ENCODE peak calls at places on chromosomes 2 and 18, in nine cellular contexts. P is sigmoid colon, H is K562, K is A549, G is ovary, X is HepG2, Y is H1, Z is stomach, O is suprapubic skin. E is an unnamed sample.

GRCh38 chr2:40260437-40260836 is 191.5 kb downstream of the SLC8A1 start:
- DNase-seq in K (no peak), P (no peak), X (no peak), H (no peak), O (no peak), Z (no peak), G (no peak), Y (no peak), E (no peak)

GRCh38 chr2:116696223-116696622 is 1118.3 kb upstream of the DDX18 start:
- DNase-seq in X (no peak), Y (no peak), O (no peak), G (no peak), K (peak; percentile 1), Z (no peak), H (no peak), P (no peak), E (no peak)

GRCh38 chr18:75244336-75244735 is 33.7 kb downstream of the TSHZ1 start:
- DNase-seq in K (peak; percentile 9), Y (peak; percentile 7), P (no peak), X (peak; percentile 21), H (peak; percentile 28), O (no peak), Z (no peak), G (no peak), E (no peak)

GRCh38 chr2:13218205-13218604 is 501.5 kb downstream of the TRIB2 start:
- DNase-seq in O (no peak), Z (no peak), Y (no peak), K (no peak), X (no peak), H (no peak), P (no peak), G (no peak), E (no peak)

GRCh38 chr2:31275976-31276375 is 42.0 kb downstream of the EHD3 start:
- DNase-seq in P (no peak), Z (no peak), K (no peak), G (no peak), Y (no peak), H (no peak), X (no peak), O (no peak), E (no peak)

GRCh38 chr2:106053116-106053515 is 141.0 kb downstream of the UXS1 start:
- DNase-seq in O (no peak), G (no peak), X (no peak), K (no peak), Z (no peak), H (no peak), P (no peak), Y (no peak), E (no peak)

GRCh38 chr18:2961828-2962227 is 51.1 kb downstream of the LPIN2 start:
- DNase-seq in H (no peak), O (no peak), P (no peak), K (no peak), G (no peak), Y (no peak), Z (no peak), X (no peak), E (no peak)

GRCh38 chr2:224987733-224988132 is 54.5 kb downstream of the DOCK10 start:
- DNase-seq in Z (no peak), P (no peak), H (no peak), Y (no peak), G (no peak), K (no peak), X (no peak), O (no peak), E (no peak)

GRCh38 chr2:33706410-33706809 is 107.3 kb upstream of the FAM98A start:
- DNase-seq in P (no peak), Z (no peak), Y (no peak), K (no peak), G (no peak), X (no peak), O (no peak), H (no peak), E (no peak)

GRCh38 chr18:12377556-12378553 is 828 bp upstream of the AFG3L2 start:
- DNase-seq in Y (no peak), G (no peak), H (peak; percentile 7), O (no peak), P (no peak), Z (no peak), K (no peak), X (no peak), E (no peak)

GRCh38 chr2:222320441-222321395 is 21.9 kb upstream of the PAX3 start:
- DNase-seq in X (no peak), K (no peak), P (no peak), Z (no peak), Y (no peak), G (no peak), O (no peak), H (no peak), E (no peak)

GRCh38 chr2:74199871-74200305 is 1.5 kb downstream of the MTHFD2 start:
- DNase-seq in H (no peak), G (no peak), Y (no peak), P (no peak), Z (no peak), X (no peak), O (no peak), K (no peak), E (no peak)

GRCh38 chr2:71747573-71747972 is 294.2 kb downstream of the DYSF start:
- DNase-seq in Y (no peak), K (no peak), H (no peak), O (no peak), X (no peak), G (no peak), P (no peak), Z (no peak), E (no peak)

GRCh38 chr18:28650860-28651259 is 473.9 kb upstream of the CDH2 start:
- DNase-seq in X (no peak), K (no peak), H (no peak), G (no peak), P (no peak), Z (no peak), Y (no peak), O (no peak), E (no peak)

GRCh38 chr2:237964578-237965404 is 2.0 kb upstream of the UBE2F start:
- DNase-seq in P (no peak), Z (no peak), K (no peak), X (no peak), O (no peak), G (no peak), Y (no peak), H (peak; percentile 91), E (peak; percentile 36)

GRCh38 chr18:55448390-55448789 is 139.6 kb downstream of the TCF4 start:
- DNase-seq in X (no peak), G (no peak), P (no peak), Z (no peak), Y (no peak), H (no peak), O (no peak), K (no peak), E (no peak)
- H3K27ac ChIP-seq in X (no peak overlapping the region), G (no peak overlapping the region), P (no peak overlapping the region), Z (no peak overlapping the region), Y (no peak overlapping the region), H (no peak overlapping the region), O (no peak overlapping the region), K (no peak overlapping the region), E (no peak overlapping the region)

DNA sequence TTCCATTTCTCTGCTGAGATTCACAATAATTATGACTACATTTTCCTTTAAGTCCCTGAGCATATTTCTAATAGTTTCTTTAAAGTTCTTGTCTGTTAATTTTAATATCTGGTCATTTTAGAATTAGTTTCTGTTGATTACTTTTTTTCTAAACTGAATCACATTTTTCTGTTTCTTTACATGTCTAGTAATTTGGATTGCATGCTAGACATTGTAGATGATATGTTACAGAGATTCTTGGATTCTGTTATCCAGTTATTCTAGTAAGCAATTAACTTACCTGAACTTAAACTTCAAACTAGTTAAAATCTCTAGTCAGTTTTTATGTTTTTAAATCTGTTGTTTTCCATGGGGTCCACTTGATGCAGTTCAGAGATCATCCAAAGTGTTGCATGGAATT is 214.0 kb downstream of the MYO1B start:
- DNase-seq in H (no peak), Y (no peak), O (no peak), Z (no peak), X (no peak), K (no peak), P (no peak), G (no peak), E (no peak)
- TF ChIP-seq EP300 in H (no peak), Y (no peak), O (no peak), Z (no peak), X (no peak), K (no peak), P (no peak), G (no peak), E (no peak)

GRCh38 chr2:230721712-230722111 is 9.1 kb downstream of the CAB39 start:
- DNase-seq in G (no peak), Z (no peak), X (no peak), O (no peak), K (no peak), Y (no peak), P (no peak), H (no peak), E (no peak)
- H3K4me1 ChIP-seq in G (peaks cover 4% of the 10 kb centered on the region), Z (peaks cover 36% of the 10 kb centered on the region), X (no peaks in the 10 kb centered on the region), O (peaks cover 24% of the 10 kb centered on the region), K (no peaks in the 10 kb centered on the region), Y (peaks cover 15% of the 10 kb centered on the region), P (peaks cover 49% of the 10 kb centered on the region), H (peaks cover 3% of the 10 kb centered on the region), E (peaks cover 35% of the 10 kb centered on the region)

DNA sequence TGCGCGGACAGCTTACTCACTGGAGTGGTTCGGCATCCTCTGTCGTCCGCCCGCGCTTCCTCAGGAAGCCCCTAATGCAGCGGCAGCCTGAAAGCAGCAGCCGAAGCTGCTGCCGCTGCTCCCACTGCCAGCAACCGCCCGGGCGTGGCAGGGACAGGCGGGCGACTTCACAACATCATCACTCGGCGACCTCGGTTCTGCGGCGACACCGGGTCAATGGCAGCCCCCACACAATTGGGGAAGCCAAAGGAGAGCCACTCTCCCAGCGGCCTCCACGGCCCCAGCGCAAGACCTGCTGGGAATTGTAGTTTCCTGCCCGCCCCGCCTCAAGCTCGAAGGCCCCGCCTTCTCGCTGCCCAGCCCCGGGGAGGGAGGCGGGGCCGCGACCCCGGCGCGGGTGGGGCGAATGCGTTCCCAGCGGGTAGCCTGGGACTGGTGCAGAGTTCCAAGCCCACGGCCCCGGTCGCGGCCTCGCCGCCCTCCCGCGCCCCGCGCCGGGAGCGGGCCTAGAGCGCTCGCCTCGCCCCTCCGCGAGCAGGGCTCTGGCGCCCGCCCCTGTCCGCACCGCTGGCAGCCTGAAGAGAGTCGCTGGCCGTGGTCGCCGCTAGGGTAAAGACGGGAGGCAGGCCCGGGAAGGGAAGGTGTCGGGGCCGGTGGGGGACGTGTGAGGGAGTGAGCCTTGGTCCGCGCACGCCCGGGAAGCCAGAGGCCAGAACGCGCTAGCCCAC is at the start of the genes STRADB and TRAK2:
- DNase-seq in H (peak; percentile 92), Y (peak; percentile 93), P (peak; percentile 97), Z (peak; percentile 94), X (peak; percentile 95), G (peak; percentile 92), K (peak; percentile 96), O (peak; percentile 96), E (peak; percentile 96)
- H3K27ac ChIP-seq in H (peak within 1 kb of the TSS; percentile 72), Y (peak within 1 kb of the TSS; percentile 64), P (peak within 1 kb of the TSS; percentile 89), Z (peak within 1 kb of the TSS; percentile 93), X (peak within 1 kb of the TSS; percentile 81), G (peak within 1 kb of the TSS; percentile 90), K (peak within 1 kb of the TSS; percentile 92), O (peak within 1 kb of the TSS; percentile 90), E (peak within 1 kb of the TSS; percentile 95)